ENCODE peak calls at places on chromosomes 4 and X, in nine cellular contexts. B, R, P, X, Q, Y, N, T and E are unnamed samples.

GRCh38 chrX:25083661-25084060 is 67.9 kb upstream of the ARX start:
- DNase-seq in B (no peak), R (no peak), P (no peak), X (no peak), Q (no peak), Y (no peak), N (no peak), T (no peak), E (no peak)

GRCh38 chr4:3524349-3524748 is 7.9 kb downstream of the LRPAP1 start:
- DNase-seq in B (peak; percentile 36), R (peak; percentile 54), P (peak; percentile 43), X (no peak), Q (peak; percentile 25), Y (no peak), N (no peak), T (no peak), E (no peak)

GRCh38 chrX:49910344-49910743 is 12.1 kb upstream of the CLCN5 start:
- DNase-seq in B (no peak), R (no peak), P (no peak), X (no peak), Q (no peak), Y (no peak), N (no peak), T (no peak), E (no peak)

GRCh38 chrX:14591976-14592375 is 62.6 kb downstream of the GLRA2 start:
- DNase-seq in B (no peak), R (no peak), P (no peak), X (no peak), Q (no peak), Y (no peak), N (no peak), T (no peak), E (no peak)

GRCh38 chr4:70709551-70710080 is 12.1 kb upstream of the RUFY3 start:
- DNase-seq in B (no peak), R (no peak), P (no peak), X (no peak), Q (no peak), Y (no peak), N (no peak), T (no peak), E (no peak)

GRCh38 chr4:68369474-68369805 is 19.6 kb upstream of the YTHDC1 start:
- DNase-seq in B (no peak), R (no peak), P (no peak), X (no peak), Q (no peak), Y (no peak), N (no peak), T (no peak), E (no peak)

GRCh38 chr4:1008840-1009646 is 2.4 kb upstream of the FGFRL1 start:
- DNase-seq in B (no peak), R (peak; percentile 79), P (peak; percentile 69), X (peak; percentile 44), Q (no peak), Y (no peak), N (peak; percentile 50), T (peak; percentile 58), E (no peak)

GRCh38 chr4:105715692-105716278 is 7.2 kb downstream of the GSTCD start:
- DNase-seq in B (no peak), R (no peak), P (no peak), X (no peak), Q (no peak), Y (no peak), N (no peak), T (peak; percentile 9), E (no peak)

GRCh38 chrX:39903937-39904336 is 193.8 kb downstream of the BCOR start:
- DNase-seq in B (peak; percentile 20), R (no peak), P (no peak), X (no peak), Q (no peak), Y (no peak), N (no peak), T (no peak), E (no peak)

GRCh38 chr4:74522251-74522991 is 77.5 kb downstream of the AREG start:
- DNase-seq in B (no peak), R (no peak), P (no peak), X (no peak), Q (no peak), Y (no peak), N (no peak), T (no peak), E (no peak)

GRCh38 chrX:10507181-10507580 is 113.2 kb downstream of the MID1 start:
- DNase-seq in B (peak; percentile 58), R (no peak), P (no peak), X (no peak), Q (no peak), Y (no peak), N (no peak), T (no peak), E (no peak)

GRCh38 chrX:10506781-10507180 is 113.6 kb downstream of the MID1 start:
- DNase-seq in B (no peak), R (no peak), P (no peak), X (no peak), Q (no peak), Y (no peak), N (no peak), T (no peak), E (no peak)

GRCh38 chrX:10509397-10509796 is 111.0 kb downstream of the MID1 start:
- DNase-seq in B (no peak), R (no peak), P (no peak), X (no peak), Q (no peak), Y (no peak), N (no peak), T (peak; percentile 21), E (no peak)

GRCh38 chrX:10507876-10508275 is 112.5 kb downstream of the MID1 start:
- DNase-seq in B (no peak), R (no peak), P (no peak), X (no peak), Q (no peak), Y (no peak), N (no peak), T (no peak), E (no peak)

GRCh38 chrX:10508891-10509290 is 111.5 kb downstream of the MID1 start:
- DNase-seq in B (no peak), R (no peak), P (no peak), X (no peak), Q (no peak), Y (no peak), N (no peak), T (peak; percentile 14), E (no peak)
- H3K27ac ChIP-seq in B (no peak overlapping the region), R (no peak overlapping the region), P (no peak overlapping the region), X (no peak overlapping the region), Q (no peak overlapping the region), Y (no peak overlapping the region), N (no peak overlapping the region), T (peak overlapping the region; percentile 82), E (no peak overlapping the region)

GRCh38 chr4:109436504-109436903 is 2.9 kb downstream of the SEC24B start:
- DNase-seq in B (no peak), R (no peak), P (no peak), X (no peak), Q (no peak), Y (no peak), N (no peak), T (no peak), E (no peak)
- H3K4me3 ChIP-seq in B (no peak overlapping the region), R (no peak overlapping the region), P (peak overlapping the region; percentile 91), X (no peak overlapping the region), Q (no peak overlapping the region), Y (no peak overlapping the region), N (no peak overlapping the region), T (no peak overlapping the region), E (no peak overlapping the region)

GRCh38 chr4:156194896-156195295 is 241.2 kb upstream of the CTSO start:
- DNase-seq in B (no peak), R (no peak), P (no peak), X (no peak), Q (no peak), Y (no peak), N (no peak), T (no peak), E (no peak)

GRCh38 chr4:156196722-156197121 is 243.1 kb upstream of the CTSO start:
- DNase-seq in B (no peak), R (no peak), P (peak; percentile 46), X (no peak), Q (no peak), Y (no peak), N (no peak), T (no peak), E (no peak)

GRCh38 chr4:156198511-156198910 is 244.8 kb upstream of the CTSO start:
- DNase-seq in B (no peak), R (no peak), P (peak; percentile 33), X (no peak), Q (no peak), Y (no peak), N (no peak), T (no peak), E (no peak)

GRCh38 chr4:156195914-156196313 is 242.2 kb upstream of the CTSO start:
- DNase-seq in B (no peak), R (no peak), P (no peak), X (no peak), Q (no peak), Y (no peak), N (no peak), T (no peak), E (no peak)

DNA sequence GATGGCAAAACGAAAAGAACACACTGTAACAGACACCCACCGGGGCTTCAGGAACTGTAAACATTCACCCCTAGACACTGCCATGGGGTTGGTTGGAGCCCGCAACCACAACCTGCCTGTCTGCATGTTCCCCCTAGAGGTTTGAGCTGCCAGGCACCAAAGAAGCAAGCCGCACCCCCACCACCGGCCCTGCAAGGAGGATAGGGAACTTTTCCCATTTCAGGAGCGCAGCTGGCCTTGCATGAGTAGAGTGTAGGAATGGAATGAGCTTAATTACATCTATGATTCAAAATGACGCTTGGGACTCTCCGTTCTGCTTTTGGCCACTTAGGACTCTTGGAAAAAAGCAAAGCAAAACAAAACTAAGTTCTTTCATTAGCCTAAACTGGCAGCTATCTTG is 243.6 kb upstream of the CTSO start:
- DNase-seq in B (no peak), R (peak; percentile 70), P (peak; percentile 40), X (no peak), Q (no peak), Y (no peak), N (no peak), T (peak; percentile 43), E (no peak)
- TF ChIP-seq CTCF in B (no peak), R (no peak), P (no peak), X (no peak), Q (no peak), Y (no peak), N (no peak), T (no peak), E (no peak)

GRCh38 chrX:37644381-37645305 is 40.9 kb upstream of the XK start:
- DNase-seq in B (no peak), R (no peak), P (no peak), X (no peak), Q (no peak), Y (no peak), N (no peak), T (no peak), E (no peak)

GRCh38 chrX:37638047-37638446 is 47.5 kb upstream of the XK start:
- DNase-seq in B (no peak), R (no peak), P (no peak), X (no peak), Q (no peak), Y (no peak), N (no peak), T (no peak), E (no peak)

DNA sequence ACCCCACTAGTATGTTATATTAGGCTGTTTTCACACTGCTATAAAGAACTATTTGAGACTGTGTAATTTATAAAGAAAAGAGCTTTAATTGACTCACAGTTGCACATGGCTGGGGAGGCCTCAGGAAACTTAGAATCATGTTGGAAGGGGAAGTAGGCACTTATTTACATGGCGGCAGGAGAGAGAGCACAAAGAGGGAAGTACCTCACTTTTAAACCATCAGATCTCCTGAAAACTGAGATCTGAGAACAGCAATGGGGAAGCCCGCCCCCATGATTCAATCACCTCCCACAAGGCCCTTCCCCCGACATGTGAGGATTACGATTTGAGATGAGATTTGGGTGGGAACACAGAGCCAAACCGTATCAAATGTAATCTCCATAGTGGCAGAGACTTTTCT is 45.4 kb upstream of the XK start:
- DNase-seq in B (no peak), R (no peak), P (no peak), X (no peak), Q (no peak), Y (no peak), N (no peak), T (no peak), E (no peak)
- H3K27ac ChIP-seq in B (no peak overlapping the region), R (no peak overlapping the region), P (no peak overlapping the region), X (no peak overlapping the region), Q (no peak overlapping the region), Y (no peak overlapping the region), N (no peak overlapping the region), T (no peak overlapping the region), E (no peak overlapping the region)